ENCODE peak calls at places on chromosomes 13 and 19, in eight cellular contexts. Z is right lobe of liver, B is RWPE1, D is left ventricle myocardium inferior, L is H54, J is A549, C is left cardiac atrium, G is PC-9. S is an unnamed sample.

GRCh38 chr13:92745233-92745632 is 481.4 kb upstream of the GPC6 start:
- DNase-seq in Z (no peak), B (no peak), D (no peak), L (no peak), J (no peak), C (no peak), G (no peak), S (no peak)

GRCh38 chr19:48393559-48394330 is at the start of gene GRIN2D:
- DNase-seq in Z (no peak), B (no peak), D (no peak), L (no peak), J (no peak), C (no peak), G (peak), S (no peak)

GRCh38 chr19:2302319-2303208 is 5.4 kb downstream of the LINGO3 start:
- DNase-seq in Z (peak), B (no peak), D (peak), L (no peak), J (no peak), C (peak), G (no peak), S (no peak)

GRCh38 chr13:110555601-110556223 is 5.8 kb downstream of the RAB20 start:
- DNase-seq in Z (peak), B (no peak), D (no peak), L (no peak), J (no peak), C (no peak), G (peak), S (no peak)

GRCh38 chr19:11111771-11112144 is 22.5 kb downstream of the LDLR start:
- DNase-seq in Z (no peak), B (no peak), D (no peak), L (no peak), J (no peak), C (no peak), G (no peak), S (no peak)

GRCh38 chr19:17405250-17406038 is at the start of gene BST2:
- DNase-seq in Z (peak), B (peak), D (peak), L (no peak), J (no peak), C (peak), G (peak), S (peak)

GRCh38 chr13:20684535-20684934 is 19.0 kb upstream of the IL17D start:
- DNase-seq in Z (no peak), B (no peak), D (no peak), L (no peak), J (no peak), C (no peak), G (no peak), S (no peak)

GRCh38 chr13:33172911-33173310 is 112.6 kb downstream of the STARD13 start:
- DNase-seq in Z (no peak), B (no peak), D (no peak), L (no peak), J (no peak), C (no peak), G (no peak), S (no peak)

GRCh38 chr19:21482863-21483276 is 22.5 kb upstream of the ZNF429 start:
- DNase-seq in Z (peak), B (no peak), D (peak), L (peak), J (no peak), C (peak), G (peak), S (peak)

GRCh38 chr19:13932911-13933393 is 5.3 kb downstream of the PODNL1 start:
- DNase-seq in Z (no peak), B (no peak), D (no peak), L (no peak), J (no peak), C (no peak), G (no peak), S (no peak)

S was measured in RKO.